ENCODE peak calls at places on chromosomes 2 and 18, in four cellular contexts. T is K562, D is HEK293T, A is HepG2. Y is an unnamed sample.

GRCh38 chr2:120330946-120331822 is 14.8 kb upstream of the INHBB start:
- DNase-seq in T (no peak), D (no peak), A (no peak), Y (no peak)

GRCh38 chr2:101249826-101250225 is 2.9 kb upstream of the CNOT11 start:
- DNase-seq in T (no peak), D (no peak), A (no peak), Y (no peak)

GRCh38 chr2:108184421-108184820 is 55.3 kb upstream of the SULT1C3 start:
- DNase-seq in A (peak; percentile 29), T (peak; percentile 10), D (peak; percentile 18), Y (no peak)

GRCh38 chr2:83686863-83687262 is 772.2 kb downstream of the SUCLG1 start:
- DNase-seq in A (no peak), T (no peak), D (no peak), Y (no peak)

GRCh38 chr2:2638516-2638915 is 307.4 kb upstream of the MYT1L start:
- DNase-seq in T (no peak), A (no peak), D (no peak), Y (no peak)

GRCh38 chr2:215507126-215507525 is 71.3 kb upstream of the FN1 start:
- DNase-seq in T (no peak), D (no peak), A (no peak), Y (no peak)

GRCh38 chr18:54822872-54823845 is 5.1 kb upstream of the RAB27B start:
- DNase-seq in T (no peak), A (no peak), D (no peak), Y (no peak)

GRCh38 chr2:74925361-74925786 is 33.1 kb upstream of the POLE4 start:
- DNase-seq in D (no peak), A (peak; percentile 34), T (no peak), Y (no peak)

GRCh38 chr2:239462671-239463506 is 62.1 kb upstream of the HDAC4 start:
- DNase-seq in D (no peak), A (no peak), T (no peak), Y (no peak)

GRCh38 chr2:239460780-239461179 is 60.0 kb upstream of the HDAC4 start:
- DNase-seq in A (peak; percentile 29), D (no peak), T (no peak), Y (no peak)

GRCh38 chr2:239463541-239464165 is 62.8 kb upstream of the HDAC4 start:
- DNase-seq in T (no peak), A (no peak), D (no peak), Y (no peak)

GRCh38 chr2:239459581-239459980 is 58.8 kb upstream of the HDAC4 start:
- DNase-seq in A (no peak), T (no peak), D (no peak), Y (no peak)

GRCh38 chr2:239461551-239462515 is 61.0 kb upstream of the HDAC4 start:
- DNase-seq in D (no peak), T (no peak), A (no peak), Y (no peak)
- TF ChIP-seq FOXK2 in D (no peak), T (no peak), A (no peak), Y (no peak)

DNA sequence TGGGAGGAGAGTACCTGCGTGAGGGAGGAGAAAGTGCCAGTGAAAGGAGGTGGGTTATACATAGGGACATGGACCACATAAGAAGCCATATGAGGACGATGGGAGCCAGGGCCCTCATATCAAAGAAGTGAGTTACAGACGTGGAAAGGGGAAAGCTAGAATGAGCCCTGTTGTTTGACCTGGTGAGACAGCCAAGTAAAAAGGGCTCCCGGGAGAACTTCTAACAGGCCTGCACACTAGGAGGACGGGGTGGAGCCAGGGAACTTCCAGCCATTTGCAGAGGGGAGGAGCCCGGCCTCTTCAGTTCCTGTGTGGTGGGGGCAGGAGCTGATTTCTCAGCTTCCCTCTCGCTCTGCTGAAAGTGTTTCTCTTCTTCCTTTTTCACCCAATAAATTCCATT is 84.1 kb upstream of the SLC66A3 start:
- DNase-seq in D (no peak), A (no peak), T (no peak), Y (no peak)
- TF ChIP-seq FOXK2 in D (no peak), A (no peak), T (no peak), Y (no peak)

DNA sequence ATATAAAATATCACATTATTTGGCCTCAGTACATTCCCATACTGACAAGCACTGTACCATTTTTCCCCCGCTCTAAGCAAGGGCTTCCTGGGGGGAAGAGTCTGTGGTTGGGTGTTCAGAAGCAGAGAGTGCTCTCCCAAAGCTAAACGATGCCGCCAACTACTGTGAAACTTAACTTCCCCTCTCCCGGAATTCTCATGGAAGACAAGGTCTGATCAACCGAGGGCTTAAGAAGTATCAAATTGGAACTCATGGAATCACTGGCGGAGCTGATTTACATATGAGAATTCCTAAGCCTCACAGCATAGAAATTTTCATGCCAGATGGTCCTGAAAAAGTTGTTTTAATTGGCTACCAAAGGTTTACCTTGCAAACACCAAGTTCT is 388 bp upstream of the MFF start:
- DNase-seq in T (peak; percentile 9), D (peak; percentile 25), A (no peak), Y (no peak)
- TF ChIP-seq FOXK2 in T (no peak), D (no peak), A (no peak), Y (no peak)

GRCh38 chr2:36733215-36733614 is 36.7 kb downstream of the VIT start:
- DNase-seq in A (no peak), T (no peak), D (no peak), Y (no peak)

GRCh38 chr2:36732701-36733036 is 36.2 kb downstream of the VIT start:
- DNase-seq in T (no peak), A (no peak), D (no peak), Y (no peak)

GRCh38 chr2:36731941-36732700 is 35.6 kb downstream of the VIT start:
- DNase-seq in A (no peak), D (no peak), T (no peak), Y (no peak)

GRCh38 chr2:36737131-36737750 is 40.7 kb downstream of the VIT start:
- DNase-seq in A (no peak), T (no peak), D (no peak), Y (no peak)

DNA sequence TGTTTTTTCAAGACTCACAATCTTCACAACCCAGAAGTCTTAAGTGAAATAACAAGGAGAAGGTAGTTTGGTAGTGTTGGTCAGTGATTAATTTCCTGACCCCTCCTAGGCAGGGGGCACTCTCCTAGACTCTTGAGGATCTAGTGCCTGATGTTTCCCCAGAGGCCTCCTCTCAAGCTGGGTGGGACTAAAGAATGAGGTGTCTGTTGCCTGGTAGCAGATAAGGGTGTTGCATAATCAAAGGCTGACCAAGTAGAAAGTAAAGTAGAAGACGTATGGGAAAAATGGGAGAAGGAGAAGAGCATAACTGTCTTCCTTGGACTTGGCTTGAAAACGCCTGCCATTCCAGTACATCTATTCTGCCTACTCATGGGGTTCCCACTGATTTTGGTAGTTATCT is 37.8 kb downstream of the VIT start:
- DNase-seq in T (no peak), A (no peak), D (no peak), Y (no peak)
- TF ChIP-seq FOXK2 in T (no peak), A (no peak), D (no peak), Y (no peak)

GRCh38 chr18:22550366-22550765 is 132.7 kb upstream of the CTAGE1 start:
- DNase-seq in T (no peak), A (no peak), D (no peak), Y (no peak)
- TF ChIP-seq FOXK2 in T (no peak), A (no peak), D (no peak), Y (no peak)

DNA sequence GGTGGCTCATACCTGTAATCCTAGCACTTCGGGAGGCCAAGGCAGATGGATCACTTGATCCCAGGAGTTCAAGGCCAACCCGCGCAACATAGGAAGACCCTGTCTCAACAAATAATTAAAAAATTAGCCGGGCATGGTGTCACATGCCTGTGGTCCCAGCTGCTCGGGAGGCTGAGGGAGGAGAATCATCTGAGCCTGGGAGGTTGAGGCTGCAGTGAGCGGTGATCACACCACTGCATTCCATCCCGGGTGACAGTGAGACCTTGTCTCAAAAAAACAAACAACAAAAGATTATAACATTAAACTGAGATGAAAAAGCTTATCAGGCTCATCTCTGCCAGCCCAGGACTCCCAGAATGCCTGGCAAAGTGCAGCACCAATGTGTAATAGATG is 50.5 kb downstream of the PAPOLG start:
- DNase-seq in D (no peak), A (no peak), T (no peak), Y (no peak)
- TF ChIP-seq FOXK2 in D (no peak), A (no peak), T (no peak), Y (no peak)

Y was measured in GM12878.